ENCODE peak calls at places on chromosomes 5 and 9, in seven cellular contexts. One of them, this sample, is unnamed. For H3K27me3, the result is how much of the 10 kb centered on the place peaks cover.

GRCh38 chr9:71985070-71985956 is 73.9 kb downstream of the C9orf85 start:
- DNase-seq in breast epithelium: no peak
- DNase-seq in thyroid gland: no peak
- DNase-seq in gastrocnemius medialis: no peak
- DNase-seq in left lung: no peak
- DNase-seq in A673: no peak
- DNase-seq in left ventricle myocardium inferior: no peak
- DNase-seq in this sample: no peak

GRCh38 chr9:96031366-96031824 is 155.9 kb downstream of the ERCC6L2 start:
- DNase-seq in left ventricle myocardium inferior: peak
- DNase-seq in A673: peak
- DNase-seq in breast epithelium: no peak
- DNase-seq in gastrocnemius medialis: no peak
- DNase-seq in thyroid gland: peak
- DNase-seq in left lung: peak
- DNase-seq in this sample: no peak

GRCh38 chr5:120465281-120465961 is 1.3 kb downstream of the PRR16 start:
- DNase-seq in thyroid gland: peak
- DNase-seq in left ventricle myocardium inferior: peak
- DNase-seq in breast epithelium: no peak
- DNase-seq in gastrocnemius medialis: peak
- DNase-seq in left lung: peak
- DNase-seq in A673: no peak
- DNase-seq in this sample: no peak

GRCh38 chr9:84669293-84670105 is at the start of gene NTRK2:
- DNase-seq in left lung: peak
- DNase-seq in A673: peak
- DNase-seq in thyroid gland: peak
- DNase-seq in left ventricle myocardium inferior: peak
- DNase-seq in gastrocnemius medialis: no peak
- DNase-seq in breast epithelium: peak
- DNase-seq in this sample: no peak

GRCh38 chr5:142982821-142983200 is 212.6 kb downstream of the ARHGAP26 start:
- DNase-seq in A673: no peak
- DNase-seq in thyroid gland: no peak
- DNase-seq in gastrocnemius medialis: no peak
- DNase-seq in left lung: no peak
- DNase-seq in left ventricle myocardium inferior: no peak
- DNase-seq in breast epithelium: no peak
- DNase-seq in this sample: no peak

GRCh38 chr5:3598725-3599282 is 3.2 kb downstream of the IRX1 start:
- DNase-seq in breast epithelium: no peak
- DNase-seq in left ventricle myocardium inferior: no peak
- DNase-seq in A673: no peak
- DNase-seq in left lung: no peak
- DNase-seq in thyroid gland: no peak
- DNase-seq in gastrocnemius medialis: no peak
- DNase-seq in this sample: no peak

GRCh38 chr9:14061921-14062320 is 252.0 kb downstream of the NFIB start:
- DNase-seq in left ventricle myocardium inferior: no peak
- DNase-seq in breast epithelium: no peak
- DNase-seq in A673: no peak
- DNase-seq in thyroid gland: peak
- DNase-seq in left lung: no peak
- DNase-seq in gastrocnemius medialis: no peak
- DNase-seq in this sample: no peak

GRCh38 chr9:90219548-90220118 is 423.0 kb downstream of the DIRAS2 start:
- DNase-seq in left ventricle myocardium inferior: no peak
- DNase-seq in thyroid gland: peak
- DNase-seq in A673: peak
- DNase-seq in left lung: peak
- DNase-seq in gastrocnemius medialis: no peak
- DNase-seq in breast epithelium: no peak
- DNase-seq in this sample: peak

GRCh38 chr5:118791986-118792734 is 196.2 kb downstream of the DTWD2 start:
- DNase-seq in left lung: no peak
- DNase-seq in thyroid gland: peak
- DNase-seq in A673: peak
- DNase-seq in gastrocnemius medialis: peak
- DNase-seq in left ventricle myocardium inferior: no peak
- DNase-seq in breast epithelium: peak
- DNase-seq in this sample: no peak

GRCh38 chr5:65696892-65697291 is 25.0 kb downstream of the SGTB start:
- DNase-seq in gastrocnemius medialis: no peak
- DNase-seq in breast epithelium: no peak
- DNase-seq in thyroid gland: no peak
- DNase-seq in A673: no peak
- DNase-seq in left ventricle myocardium inferior: no peak
- DNase-seq in left lung: no peak
- DNase-seq in this sample: no peak

GRCh38 chr9:114364528-114365041 is 23.2 kb downstream of the AKNA start:
- DNase-seq in breast epithelium: no peak
- DNase-seq in gastrocnemius medialis: no peak
- DNase-seq in thyroid gland: no peak
- DNase-seq in left lung: no peak
- DNase-seq in left ventricle myocardium inferior: no peak
- DNase-seq in A673: no peak
- DNase-seq in this sample: no peak

GRCh38 chr9:134066923-134067851 is 639 bp downstream of the BRD3 start:
- DNase-seq in thyroid gland: peak
- DNase-seq in breast epithelium: no peak
- DNase-seq in gastrocnemius medialis: peak
- DNase-seq in left lung: peak
- DNase-seq in left ventricle myocardium inferior: no peak
- DNase-seq in A673: peak
- DNase-seq in this sample: no peak

GRCh38 chr9:92010705-92011536 is 60.9 kb upstream of the ROR2 start:
- DNase-seq in left lung: no peak
- DNase-seq in A673: no peak
- DNase-seq in gastrocnemius medialis: peak
- DNase-seq in breast epithelium: no peak
- DNase-seq in thyroid gland: no peak
- DNase-seq in left ventricle myocardium inferior: no peak
- DNase-seq in this sample: no peak

GRCh38 chr9:5971740-5972139 is 43.7 kb downstream of the RANBP6 start:
- DNase-seq in thyroid gland: no peak
- DNase-seq in left lung: no peak
- DNase-seq in A673: peak
- DNase-seq in breast epithelium: no peak
- DNase-seq in left ventricle myocardium inferior: no peak
- DNase-seq in gastrocnemius medialis: no peak
- DNase-seq in this sample: no peak

GRCh38 chr5:131747180-131748105 is 49.4 kb downstream of the FNIP1 start:
- DNase-seq in breast epithelium: no peak
- DNase-seq in gastrocnemius medialis: no peak
- DNase-seq in left lung: no peak
- DNase-seq in left ventricle myocardium inferior: no peak
- DNase-seq in A673: no peak
- DNase-seq in thyroid gland: no peak
- DNase-seq in this sample: no peak

GRCh38 chr5:37248387-37248969 is 698 bp downstream of the CPLANE1 start:
- DNase-seq in A673: peak
- DNase-seq in left ventricle myocardium inferior: no peak
- DNase-seq in left lung: no peak
- DNase-seq in gastrocnemius medialis: no peak
- DNase-seq in thyroid gland: no peak
- DNase-seq in breast epithelium: no peak
- DNase-seq in this sample: no peak

GRCh38 chr9:91162784-91163440 is 198.8 kb downstream of the AUH start:
- DNase-seq in thyroid gland: no peak
- DNase-seq in gastrocnemius medialis: no peak
- DNase-seq in breast epithelium: peak
- DNase-seq in A673: no peak
- DNase-seq in left lung: peak
- DNase-seq in left ventricle myocardium inferior: no peak
- DNase-seq in this sample: no peak

GRCh38 chr9:137143459-137143858 is 4.5 kb downstream of the GRIN1 start:
- DNase-seq in left lung: peak
- DNase-seq in breast epithelium: no peak
- DNase-seq in thyroid gland: no peak
- DNase-seq in A673: no peak
- DNase-seq in gastrocnemius medialis: no peak
- DNase-seq in left ventricle myocardium inferior: no peak
- DNase-seq in this sample: no peak
- H3K27me3 ChIP-seq in left lung: half or more
- H3K27me3 ChIP-seq in breast epithelium: half or more
- H3K27me3 ChIP-seq in thyroid gland: under half
- H3K27me3 ChIP-seq in A673: half or more
- H3K27me3 ChIP-seq in gastrocnemius medialis: half or more
- H3K27me3 ChIP-seq in left ventricle myocardium inferior: half or more
- H3K27me3 ChIP-seq in this sample: half or more

GRCh38 chr5:134436523-134437339 is 25.1 kb upstream of the CDKN2AIPNL start:
- DNase-seq in left ventricle myocardium inferior: peak
- DNase-seq in A673: no peak
- DNase-seq in breast epithelium: peak
- DNase-seq in left lung: peak
- DNase-seq in thyroid gland: peak
- DNase-seq in gastrocnemius medialis: peak
- DNase-seq in this sample: peak
- H3K27ac ChIP-seq in left ventricle myocardium inferior: peak
- H3K27ac ChIP-seq in A673: no peak
- H3K27ac ChIP-seq in breast epithelium: peak
- H3K27ac ChIP-seq in left lung: peak
- H3K27ac ChIP-seq in thyroid gland: peak
- H3K27ac ChIP-seq in gastrocnemius medialis: peak
- H3K27ac ChIP-seq in this sample: no peak

GRCh38 chr5:178463321-178464155 is 126.7 kb downstream of the COL23A1 start:
- DNase-seq in left lung: no peak
- DNase-seq in gastrocnemius medialis: no peak
- DNase-seq in A673: no peak
- DNase-seq in breast epithelium: no peak
- DNase-seq in thyroid gland: no peak
- DNase-seq in left ventricle myocardium inferior: no peak
- DNase-seq in this sample: no peak

GRCh38 chr5:178460174-178460573 is 130.0 kb downstream of the COL23A1 start:
- DNase-seq in gastrocnemius medialis: no peak
- DNase-seq in left ventricle myocardium inferior: no peak
- DNase-seq in A673: no peak
- DNase-seq in breast epithelium: no peak
- DNase-seq in thyroid gland: no peak
- DNase-seq in left lung: no peak
- DNase-seq in this sample: no peak

GRCh38 chr5:178460598-178461425 is 129.4 kb downstream of the COL23A1 start:
- DNase-seq in gastrocnemius medialis: peak
- DNase-seq in left ventricle myocardium inferior: peak
- DNase-seq in left lung: peak
- DNase-seq in breast epithelium: peak
- DNase-seq in thyroid gland: peak
- DNase-seq in A673: peak
- DNase-seq in this sample: peak

GRCh38 chr5:178462846-178463245 is 127.3 kb downstream of the COL23A1 start:
- DNase-seq in breast epithelium: no peak
- DNase-seq in left lung: no peak
- DNase-seq in thyroid gland: peak
- DNase-seq in gastrocnemius medialis: no peak
- DNase-seq in left ventricle myocardium inferior: no peak
- DNase-seq in A673: no peak
- DNase-seq in this sample: no peak

DNA sequence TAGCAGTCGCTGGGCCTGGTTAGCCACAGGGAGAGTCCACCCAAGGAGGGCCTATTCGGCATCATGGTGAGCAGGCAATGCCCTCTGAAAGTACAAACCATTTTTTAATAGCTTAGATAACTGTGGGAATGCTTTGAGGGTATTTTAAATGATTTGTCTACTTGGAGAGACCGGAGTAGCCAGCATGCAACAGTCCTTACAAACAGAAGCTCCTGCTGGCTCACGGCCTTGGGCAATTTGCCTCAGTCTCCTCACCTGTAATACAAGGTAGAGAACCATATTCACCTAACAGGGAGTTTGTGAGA is 128.8 kb downstream of the COL23A1 start:
- DNase-seq in A673: no peak
- DNase-seq in breast epithelium: no peak
- DNase-seq in gastrocnemius medialis: no peak
- DNase-seq in left lung: no peak
- DNase-seq in thyroid gland: no peak
- DNase-seq in left ventricle myocardium inferior: no peak
- DNase-seq in this sample: no peak
- TF ChIP-seq CTCF in A673: no peak
- TF ChIP-seq CTCF in breast epithelium: no peak
- TF ChIP-seq CTCF in gastrocnemius medialis: no peak
- TF ChIP-seq CTCF in left lung: no peak
- TF ChIP-seq CTCF in thyroid gland: no peak
- TF ChIP-seq CTCF in left ventricle myocardium inferior: no peak
- TF ChIP-seq CTCF in this sample: no peak

GRCh38 chr5:125200842-125201373 is 454.5 kb upstream of the ZNF608 start:
- DNase-seq in breast epithelium: no peak
- DNase-seq in A673: no peak
- DNase-seq in left ventricle myocardium inferior: no peak
- DNase-seq in gastrocnemius medialis: no peak
- DNase-seq in thyroid gland: no peak
- DNase-seq in left lung: no peak
- DNase-seq in this sample: no peak

GRCh38 chr5:125198270-125198974 is 452.0 kb upstream of the ZNF608 start:
- DNase-seq in A673: peak
- DNase-seq in breast epithelium: peak
- DNase-seq in thyroid gland: peak
- DNase-seq in gastrocnemius medialis: peak
- DNase-seq in left lung: no peak
- DNase-seq in left ventricle myocardium inferior: peak
- DNase-seq in this sample: no peak

GRCh38 chr5:125202353-125202752 is 455.9 kb upstream of the ZNF608 start:
- DNase-seq in A673: no peak
- DNase-seq in breast epithelium: no peak
- DNase-seq in gastrocnemius medialis: no peak
- DNase-seq in left lung: no peak
- DNase-seq in left ventricle myocardium inferior: no peak
- DNase-seq in thyroid gland: no peak
- DNase-seq in this sample: no peak

GRCh38 chr5:125199373-125199772 is 452.9 kb upstream of the ZNF608 start:
- DNase-seq in breast epithelium: no peak
- DNase-seq in thyroid gland: no peak
- DNase-seq in left lung: no peak
- DNase-seq in gastrocnemius medialis: no peak
- DNase-seq in A673: no peak
- DNase-seq in left ventricle myocardium inferior: no peak
- DNase-seq in this sample: no peak

DNA sequence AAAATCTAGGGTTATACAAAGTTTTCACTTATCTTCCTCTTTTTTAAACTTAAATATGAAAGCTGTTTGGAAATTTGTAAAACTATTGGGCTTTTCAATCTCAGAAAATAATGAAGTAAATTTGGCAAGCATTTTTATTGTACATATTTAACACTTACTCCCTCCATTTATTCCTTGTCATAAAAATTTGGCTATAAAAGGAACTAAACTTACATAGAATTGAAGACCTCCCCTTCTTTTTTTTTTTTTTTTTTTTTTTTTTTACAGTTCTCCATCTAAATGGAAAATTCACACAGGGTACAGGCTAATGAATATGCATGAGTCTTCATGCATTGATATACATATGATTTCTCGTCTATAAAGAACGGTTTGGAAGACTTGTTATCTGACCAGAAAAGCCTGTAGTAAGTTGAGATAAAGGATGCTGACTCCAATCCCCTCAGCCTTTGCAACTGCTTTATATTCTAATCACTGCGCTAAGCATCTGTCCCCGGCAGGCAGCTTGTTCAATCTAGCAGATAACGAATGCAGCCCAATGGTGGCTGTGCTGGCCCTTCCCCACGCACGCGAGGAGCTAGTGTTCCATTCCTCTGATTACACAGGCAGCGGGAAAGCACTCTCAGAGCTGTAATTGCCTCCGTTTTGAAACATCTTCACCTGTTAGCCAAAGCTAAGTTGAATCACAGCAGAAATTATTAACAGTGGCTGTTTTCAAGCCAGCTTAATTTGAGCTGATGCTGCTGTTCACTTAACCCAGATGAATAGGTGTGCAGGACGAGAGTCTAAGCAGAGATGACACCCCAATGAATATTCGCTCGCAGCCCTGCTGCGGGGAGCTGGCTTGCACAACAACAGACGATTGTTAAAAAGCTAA is 453.8 kb upstream of the ZNF608 start:
- DNase-seq in thyroid gland: no peak
- DNase-seq in gastrocnemius medialis: no peak
- DNase-seq in left lung: peak
- DNase-seq in left ventricle myocardium inferior: no peak
- DNase-seq in breast epithelium: no peak
- DNase-seq in A673: peak
- DNase-seq in this sample: no peak
- H3K27me3 ChIP-seq in thyroid gland: under half
- H3K27me3 ChIP-seq in gastrocnemius medialis: under half
- H3K27me3 ChIP-seq in left lung: under half
- H3K27me3 ChIP-seq in left ventricle myocardium inferior: under half
- H3K27me3 ChIP-seq in breast epithelium: under half
- H3K27me3 ChIP-seq in A673: under half
- H3K27me3 ChIP-seq in this sample: under half

This sample was measured in CD4-positive, alpha-beta T cell.